ENCODE peak calls at places on chromosomes 2 and 18, in ten cellular contexts. N is A673, T is AG04449, B is HepG2, V is pancreas, K is astrocyte of the spinal cord, E is cardiac muscle cell, D is AG09309, A is HFF-Myc, W is GM23338. J is an unnamed sample.

GRCh38 chr2:176455865-176456291 is 186.6 kb downstream of the MTX2 start:
- DNase-seq in N (peak; percentile 35), T (no peak), B (no peak), V (no peak), K (no peak), E (peak; percentile 5), D (peak; percentile 57), A (peak; percentile 37), W (peak; percentile 41), J (no peak)

GRCh38 chr2:62687644-62688043 is 17.9 kb upstream of the EHBP1 start:
- DNase-seq in N (no peak), T (no peak), B (no peak), V (no peak), K (no peak), E (no peak), D (no peak), A (no peak), W (no peak), J (no peak)

GRCh38 chr18:47166235-47166634 is 9.9 kb downstream of the IER3IP1 start:
- DNase-seq in N (no peak), T (no peak), B (no peak), V (no peak), K (no peak), E (peak; percentile 58), D (no peak), A (no peak), W (no peak), J (no peak)

GRCh38 chr18:28045880-28046279 is 131.1 kb downstream of the CDH2 start:
- DNase-seq in N (no peak), T (no peak), B (no peak), V (no peak), K (no peak), E (no peak), D (no peak), A (no peak), W (peak; percentile 47), J (no peak)

GRCh38 chr18:11260963-11261441 is 111.6 kb upstream of the PIEZO2 start:
- DNase-seq in N (no peak), T (no peak), B (no peak), V (no peak), K (peak; percentile 52), E (no peak), D (no peak), A (no peak), W (peak; percentile 57), J (no peak)

GRCh38 chr2:9205963-9206948 is at the start of gene ASAP2:
- DNase-seq in N (peak; percentile 88), T (no peak), B (peak; percentile 59), V (peak; percentile 88), K (peak; percentile 59), E (peak; percentile 87), D (no peak), A (no peak), W (peak; percentile 76), J (no peak)

GRCh38 chr2:160224060-160224459 is 24.0 kb upstream of the ITGB6 start:
- DNase-seq in N (peak; percentile 77), T (peak; percentile 88), B (peak; percentile 69), V (no peak), K (peak; percentile 98), E (no peak), D (peak; percentile 89), A (peak; percentile 81), W (no peak), J (peak; percentile 89)

GRCh38 chr2:139383532-139383931 is 603.3 kb upstream of the NXPH2 start:
- DNase-seq in N (no peak), T (no peak), B (no peak), V (no peak), K (no peak), E (no peak), D (no peak), A (no peak), W (no peak), J (no peak)

GRCh38 chr2:205193829-205194228 is 488.5 kb upstream of the NRP2 start:
- DNase-seq in N (no peak), T (no peak), B (no peak), V (no peak), K (no peak), E (no peak), D (no peak), A (no peak), W (peak; percentile 20), J (no peak)

GRCh38 chr2:205197468-205198129 is 484.7 kb upstream of the NRP2 start:
- DNase-seq in N (no peak), T (no peak), B (no peak), V (no peak), K (no peak), E (no peak), D (no peak), A (no peak), W (peak; percentile 22), J (no peak)

GRCh38 chr2:205199451-205199850 is 482.9 kb upstream of the NRP2 start:
- DNase-seq in N (no peak), T (no peak), B (no peak), V (no peak), K (no peak), E (no peak), D (no peak), A (no peak), W (no peak), J (no peak)

GRCh38 chr2:205193121-205193520 is 489.2 kb upstream of the NRP2 start:
- DNase-seq in N (no peak), T (no peak), B (no peak), V (no peak), K (no peak), E (no peak), D (no peak), A (no peak), W (no peak), J (no peak)

DNA sequence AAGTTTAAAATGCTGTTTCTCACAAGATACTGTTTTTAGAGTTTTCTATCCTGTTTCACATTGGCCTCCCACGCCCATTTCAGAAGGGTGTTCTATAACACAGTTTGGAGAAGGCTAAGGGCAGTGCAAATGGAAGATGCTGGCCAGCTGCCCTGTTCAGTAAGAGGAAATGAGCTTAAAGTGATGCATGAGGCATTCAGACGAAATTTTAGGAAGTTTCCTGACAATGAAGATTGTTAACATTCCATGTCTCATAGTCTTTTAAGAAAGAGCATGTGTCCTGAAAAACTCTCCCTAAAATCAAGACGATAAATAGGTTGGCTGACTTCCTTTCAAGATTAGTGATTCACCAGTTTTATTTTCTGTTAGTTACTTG is 484.2 kb upstream of the NRP2 start:
- DNase-seq in N (peak; percentile 89), T (peak; percentile 59), B (no peak), V (no peak), K (peak; percentile 44), E (no peak), D (peak; percentile 63), A (peak; percentile 68), W (peak; percentile 53), J (peak; percentile 74)
- H3K4me3 ChIP-seq in N (no peak overlapping the region), T (no peak overlapping the region), B (no peak overlapping the region), V (no peak overlapping the region), K (no peak overlapping the region), E (no peak overlapping the region), D (no peak overlapping the region), A (no peak overlapping the region), W (peak overlapping the region; percentile 20), J (no peak overlapping the region)

DNA sequence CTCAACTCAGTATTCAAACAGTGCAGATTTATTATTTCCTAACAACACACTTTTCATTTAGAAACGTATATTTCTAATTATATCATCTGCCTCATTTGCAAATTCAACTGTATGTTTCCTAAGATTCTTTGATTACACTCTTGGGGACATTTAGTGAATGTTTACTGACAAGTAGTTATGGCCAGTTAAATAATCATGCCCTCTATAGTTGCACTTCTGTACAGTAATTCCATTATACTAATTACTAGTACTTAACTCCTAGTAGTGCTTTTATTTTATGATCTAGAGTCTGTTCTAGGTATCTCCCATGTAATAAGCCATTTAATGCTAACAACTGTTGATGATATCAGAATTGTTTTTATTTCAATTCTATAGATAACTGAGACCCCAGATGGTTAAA is 357.9 kb downstream of the ERBB4 start:
- DNase-seq in N (no peak), T (no peak), B (no peak), V (no peak), K (no peak), E (no peak), D (no peak), A (no peak), W (no peak), J (no peak)
- TF ChIP-seq CTCF in N (no peak), T (no peak), B (no peak), V (no peak), K (no peak), E (no peak), D (no peak), A (no peak), W (no peak), J (no peak)

GRCh38 chr2:156447761-156448160 is 11.6 kb downstream of the GPD2 start:
- DNase-seq in N (no peak), T (no peak), B (no peak), V (no peak), K (no peak), E (no peak), D (no peak), A (no peak), W (no peak), J (no peak)

GRCh38 chr2:156456616-156457015 is 20.4 kb downstream of the GPD2 start:
- DNase-seq in N (no peak), T (no peak), B (no peak), V (no peak), K (peak; percentile 58), E (no peak), D (no peak), A (no peak), W (no peak), J (no peak)

GRCh38 chr2:156457523-156458228 is 21.5 kb downstream of the GPD2 start:
- DNase-seq in N (peak; percentile 11), T (no peak), B (no peak), V (no peak), K (no peak), E (peak; percentile 28), D (no peak), A (no peak), W (peak; percentile 17), J (no peak)

GRCh38 chr2:156455366-156455975 is 19.3 kb downstream of the GPD2 start:
- DNase-seq in N (no peak), T (no peak), B (no peak), V (no peak), K (peak; percentile 49), E (no peak), D (no peak), A (no peak), W (no peak), J (no peak)

DNA sequence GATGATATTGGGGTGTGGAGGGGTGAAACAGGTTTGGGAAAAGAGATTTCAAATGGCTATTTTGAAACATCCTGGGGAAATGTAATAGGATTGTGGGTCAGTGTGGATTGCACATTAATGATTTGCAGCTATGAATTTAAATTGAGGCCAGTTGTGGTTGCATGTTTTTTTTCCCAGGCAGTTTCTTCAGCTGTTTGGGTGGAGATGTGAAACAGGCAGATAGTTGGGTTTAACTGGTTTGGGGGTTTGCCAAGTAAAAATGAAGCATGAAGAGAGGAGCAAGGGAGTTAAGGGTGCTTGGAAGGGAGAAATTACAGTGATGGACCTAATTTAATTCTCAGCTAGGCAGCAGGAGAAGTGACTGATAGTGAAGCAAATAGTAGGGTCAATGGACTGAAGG is 16.8 kb downstream of the GPD2 start:
- DNase-seq in N (no peak), T (no peak), B (no peak), V (no peak), K (peak; percentile 59), E (no peak), D (peak; percentile 74), A (no peak), W (no peak), J (no peak)
- H3K4me3 ChIP-seq in N (no peak overlapping the region), T (no peak overlapping the region), B (no peak overlapping the region), V (no peak overlapping the region), K (no peak overlapping the region), E (no peak overlapping the region), D (no peak overlapping the region), A (no peak overlapping the region), W (no peak overlapping the region), J (no peak overlapping the region)

GRCh38 chr2:102342888-102343287 is 12.7 kb upstream of the IL18R1 start:
- DNase-seq in N (no peak), T (no peak), B (no peak), V (no peak), K (peak; percentile 28), E (no peak), D (no peak), A (no peak), W (no peak), J (no peak)
- TF ChIP-seq CTCF in N (no peak), T (no peak), B (no peak), V (no peak), K (peak; percentile 25), E (peak; percentile 27), D (peak; percentile 31), A (no peak), W (no peak), J (peak; percentile 27)

J was measured in BJ.